ENCODE peak calls at places on chromosomes 2 and 18, in six cellular contexts. R is iPS DF 6.9, F is ascending aorta, Y is cardiac muscle cell, B is GM23248, A is left ventricle myocardium inferior. X is an unnamed sample. For H3K27me3, the result is how much of the 10 kb centered on the place peaks cover.

GRCh38 chr18:64097497-64097896 is 51.4 kb downstream of the LINC00305 start:
- DNase-seq in R (no peak), F (no peak), Y (no peak), B (peak), A (no peak), X (no peak)

GRCh38 chr2:23480991-23481797 is 96.2 kb downstream of the KLHL29 start:
- DNase-seq in R (peak), F (no peak), Y (peak), B (peak), A (no peak), X (peak)

GRCh38 chr2:101307503-101307902 is 998 bp downstream of the RNF149 start:
- DNase-seq in R (no peak), F (no peak), Y (peak), B (peak), A (no peak), X (no peak)

GRCh38 chr18:45993441-45993840 is 26.3 kb upstream of the EPG5 start:
- DNase-seq in R (no peak), F (no peak), Y (peak), B (peak), A (no peak), X (no peak)

GRCh38 chr2:21028021-21028947 is 15.6 kb downstream of the APOB start:
- DNase-seq in R (no peak), F (no peak), Y (no peak), B (no peak), A (no peak), X (no peak)

GRCh38 chr2:231632559-231633142 is 40.0 kb downstream of the TEX44 start:
- DNase-seq in R (no peak), F (no peak), Y (peak), B (peak), A (no peak), X (no peak)

GRCh38 chr2:165055081-165055879 is 100.0 kb upstream of the SLC38A11 start:
- DNase-seq in R (no peak), F (no peak), Y (peak), B (no peak), A (no peak), X (no peak)

GRCh38 chr2:120535081-120535480 is 189.1 kb downstream of the INHBB start:
- DNase-seq in R (no peak), F (no peak), Y (no peak), B (no peak), A (no peak), X (no peak)

GRCh38 chr2:85675427-85675826 is 7.4 kb upstream of the SFTPB start:
- DNase-seq in R (no peak), F (peak), Y (no peak), B (no peak), A (no peak), X (no peak)

GRCh38 chr2:3659447-3660432 is 1.7 kb downstream of the ALLC start:
- DNase-seq in R (no peak), F (no peak), Y (peak), B (no peak), A (peak), X (no peak)

GRCh38 chr18:11981633-11982366 is 493 bp downstream of the IMPA2 start:
- DNase-seq in R (no peak), F (peak), Y (peak), B (peak), A (peak), X (peak)

GRCh38 chr2:233830111-233830760 is 24.1 kb downstream of the HJURP start:
- DNase-seq in R (no peak), F (no peak), Y (no peak), B (no peak), A (no peak), X (no peak)

GRCh38 chr18:47767699-47768098 is 162.8 kb downstream of the SMAD2 start:
- DNase-seq in R (no peak), F (no peak), Y (no peak), B (no peak), A (no peak), X (no peak)

GRCh38 chr2:134207589-134208209 is 46.2 kb upstream of the MGAT5 start:
- DNase-seq in R (no peak), F (peak), Y (peak), B (peak), A (peak), X (peak)

GRCh38 chr18:7740815-7741214 is 173.7 kb downstream of the PTPRM start:
- DNase-seq in R (no peak), F (no peak), Y (no peak), B (no peak), A (no peak), X (peak)

GRCh38 chr2:109411648-109412325 is 202.0 kb downstream of the SEPTIN10 start:
- DNase-seq in R (no peak), F (no peak), Y (no peak), B (no peak), A (no peak), X (no peak)

GRCh38 chr18:79123948-79124347 is 54.8 kb downstream of the ATP9B start:
- DNase-seq in R (no peak), F (no peak), Y (no peak), B (peak), A (no peak), X (no peak)

GRCh38 chr2:4869154-4869553 is 823.0 kb upstream of the SOX11 start:
- DNase-seq in R (no peak), F (no peak), Y (no peak), B (no peak), A (no peak), X (no peak)

GRCh38 chr2:63856302-63856600 is 14.6 kb downstream of the UGP2 start:
- DNase-seq in R (no peak), F (no peak), Y (no peak), B (no peak), A (no peak), X (no peak)

GRCh38 chr2:98658816-98659486 is 50.6 kb downstream of the UNC50 start:
- DNase-seq in R (no peak), F (no peak), Y (no peak), B (no peak), A (no peak), X (no peak)

GRCh38 chr2:151206446-151206968 is 55.2 kb downstream of the RBM43 start:
- DNase-seq in R (no peak), F (no peak), Y (no peak), B (no peak), A (no peak), X (no peak)

GRCh38 chr2:221780281-221780688 is 208.2 kb upstream of the EPHA4 start:
- DNase-seq in R (no peak), F (no peak), Y (peak), B (peak), A (no peak), X (no peak)

GRCh38 chr2:31219131-31219969 is 2.0 kb upstream of the CAPN14 start:
- DNase-seq in R (no peak), F (no peak), Y (no peak), B (no peak), A (no peak), X (no peak)

GRCh38 chr2:235523486-235524150 is 29.8 kb downstream of the AGAP1 start:
- DNase-seq in R (no peak), F (no peak), Y (no peak), B (no peak), A (no peak), X (no peak)

GRCh38 chr2:86703704-86704370 is 16.3 kb upstream of the RMND5A start:
- DNase-seq in R (no peak), F (no peak), Y (peak), B (peak), A (peak), X (no peak)

GRCh38 chr2:120470717-120471060 is 124.8 kb downstream of the INHBB start:
- DNase-seq in R (no peak), F (peak), Y (no peak), B (peak), A (no peak), X (no peak)

GRCh38 chr2:192070099-192070498 is 124.6 kb downstream of the TMEFF2 start:
- DNase-seq in R (no peak), F (no peak), Y (peak), B (peak), A (no peak), X (no peak)

GRCh38 chr18:269480-270090 is 1.7 kb upstream of the THOC1 start:
- DNase-seq in R (no peak), F (no peak), Y (no peak), B (no peak), A (no peak), X (no peak)

GRCh38 chr2:230847883-230848388 is 16.8 kb upstream of the ITM2C start:
- DNase-seq in R (no peak), F (peak), Y (peak), B (peak), A (peak), X (peak)

GRCh38 chr2:37573406-37573805 is 98.0 kb downstream of the CDC42EP3 start:
- DNase-seq in R (no peak), F (no peak), Y (no peak), B (peak), A (no peak), X (no peak)

GRCh38 chr18:8389391-8390340 is 219.6 kb upstream of the RAB12 start:
- DNase-seq in R (peak), F (no peak), Y (peak), B (peak), A (peak), X (peak)

GRCh38 chr2:47079515-47080412 is 75.3 kb downstream of the STPG4 start:
- DNase-seq in R (no peak), F (no peak), Y (no peak), B (peak), A (no peak), X (peak)

GRCh38 chr2:183207110-183207509 is 82.9 kb downstream of the NUP35 start:
- DNase-seq in R (no peak), F (no peak), Y (peak), B (peak), A (no peak), X (no peak)

GRCh38 chr2:83565231-83566025 is 893.7 kb downstream of the SUCLG1 start:
- DNase-seq in R (no peak), F (no peak), Y (no peak), B (no peak), A (no peak), X (no peak)

GRCh38 chr2:110718990-110719389 is 13.4 kb upstream of the ACOXL start:
- DNase-seq in R (no peak), F (no peak), Y (peak), B (peak), A (no peak), X (no peak)
- H3K27me3 ChIP-seq in R (under half), F (under half), Y (under half), B (half or more), A (under half), X (under half)

GRCh38 chr2:117851969-117852368 is 37.5 kb downstream of the DDX18 start:
- DNase-seq in R (no peak), F (no peak), Y (no peak), B (no peak), A (no peak), X (no peak)
- H3K27me3 ChIP-seq in R (under half), F (under half), Y (half or more), B (under half), A (half or more), X (under half)

GRCh38 chr2:239903210-239903609 is 121.9 kb downstream of the NDUFA10 start:
- DNase-seq in R (no peak), F (no peak), Y (no peak), B (no peak), A (no peak), X (peak)

GRCh38 chr2:239904496-239904895 is 120.6 kb downstream of the NDUFA10 start:
- DNase-seq in R (no peak), F (no peak), Y (no peak), B (no peak), A (no peak), X (no peak)

GRCh38 chr2:239905884-239906654 is 119.1 kb downstream of the NDUFA10 start:
- DNase-seq in R (no peak), F (no peak), Y (no peak), B (no peak), A (no peak), X (no peak)

GRCh38 chr2:239903803-239904202 is 121.3 kb downstream of the NDUFA10 start:
- DNase-seq in R (no peak), F (no peak), Y (no peak), B (no peak), A (no peak), X (peak)

DNA sequence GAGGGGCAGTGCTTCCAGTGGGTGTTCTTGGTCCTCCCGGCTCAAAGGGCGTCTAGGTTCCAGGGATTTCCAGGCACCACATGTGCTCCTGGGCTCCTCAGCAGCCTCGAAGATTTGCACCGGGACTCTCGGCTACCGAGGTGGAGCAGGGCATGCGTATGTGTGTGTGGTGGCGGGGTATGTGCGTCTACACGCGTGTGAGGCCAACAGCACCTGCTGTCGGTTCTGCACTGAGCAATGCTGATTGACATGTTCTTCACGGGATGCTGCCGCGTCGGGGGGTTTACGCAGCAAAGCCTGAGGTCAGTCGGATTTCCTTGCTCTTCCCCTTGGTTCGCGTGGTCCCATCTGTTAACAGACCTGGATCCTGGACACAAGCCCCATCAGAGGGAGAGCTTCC is 119.8 kb downstream of the NDUFA10 start:
- DNase-seq in R (no peak), F (no peak), Y (no peak), B (no peak), A (no peak), X (peak)
- H3K27me3 ChIP-seq in R (under half), F (under half), Y (under half), B (under half), A (under half), X (under half)

GRCh38 chr18:62602706-62603105 is 79.9 kb downstream of the ZCCHC2 start:
- DNase-seq in R (no peak), F (no peak), Y (no peak), B (no peak), A (no peak), X (no peak)
- H3K27me3 ChIP-seq in R (under half), F (under half), Y (under half), B (under half), A (under half), X (under half)

DNA sequence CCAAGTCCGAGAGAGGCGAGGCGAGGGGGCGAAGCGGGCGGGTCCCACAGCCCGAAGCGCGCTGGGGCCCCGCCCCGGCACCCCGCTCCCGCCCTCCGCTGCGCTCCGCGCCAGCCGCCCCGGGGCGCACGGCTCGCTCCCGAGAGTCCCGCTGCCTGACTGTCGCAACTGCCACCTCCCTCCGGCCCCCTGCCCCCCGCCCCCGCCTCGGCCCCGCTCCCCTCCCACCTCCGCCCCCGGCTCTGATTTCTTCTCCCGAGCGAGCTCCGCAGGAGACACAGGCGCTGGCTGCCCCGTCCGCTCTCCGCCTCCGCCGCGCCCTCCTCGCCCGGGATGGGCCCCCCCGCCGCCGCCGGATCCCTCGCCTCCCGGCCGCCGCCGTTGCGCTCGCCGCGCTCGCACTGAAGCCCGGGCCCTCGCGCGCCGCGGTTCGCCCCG is at the start of gene WNT6:
- DNase-seq in R (no peak), F (no peak), Y (no peak), B (peak), A (no peak), X (peak)
- H3K27me3 ChIP-seq in R (half or more), F (under half), Y (half or more), B (half or more), A (half or more), X (half or more)

GRCh38 chr2:26850002-26850431 is 2.1 kb downstream of the DPYSL5 start:
- DNase-seq in R (no peak), F (no peak), Y (no peak), B (no peak), A (no peak), X (peak)

GRCh38 chr2:26855516-26855915 is 7.6 kb downstream of the DPYSL5 start:
- DNase-seq in R (no peak), F (no peak), Y (no peak), B (no peak), A (no peak), X (no peak)

GRCh38 chr2:26854283-26854827 is 6.4 kb downstream of the DPYSL5 start:
- DNase-seq in R (no peak), F (no peak), Y (no peak), B (no peak), A (no peak), X (no peak)

GRCh38 chr2:26850565-26850964 is 2.6 kb downstream of the DPYSL5 start:
- DNase-seq in R (no peak), F (no peak), Y (no peak), B (no peak), A (no peak), X (no peak)

DNA sequence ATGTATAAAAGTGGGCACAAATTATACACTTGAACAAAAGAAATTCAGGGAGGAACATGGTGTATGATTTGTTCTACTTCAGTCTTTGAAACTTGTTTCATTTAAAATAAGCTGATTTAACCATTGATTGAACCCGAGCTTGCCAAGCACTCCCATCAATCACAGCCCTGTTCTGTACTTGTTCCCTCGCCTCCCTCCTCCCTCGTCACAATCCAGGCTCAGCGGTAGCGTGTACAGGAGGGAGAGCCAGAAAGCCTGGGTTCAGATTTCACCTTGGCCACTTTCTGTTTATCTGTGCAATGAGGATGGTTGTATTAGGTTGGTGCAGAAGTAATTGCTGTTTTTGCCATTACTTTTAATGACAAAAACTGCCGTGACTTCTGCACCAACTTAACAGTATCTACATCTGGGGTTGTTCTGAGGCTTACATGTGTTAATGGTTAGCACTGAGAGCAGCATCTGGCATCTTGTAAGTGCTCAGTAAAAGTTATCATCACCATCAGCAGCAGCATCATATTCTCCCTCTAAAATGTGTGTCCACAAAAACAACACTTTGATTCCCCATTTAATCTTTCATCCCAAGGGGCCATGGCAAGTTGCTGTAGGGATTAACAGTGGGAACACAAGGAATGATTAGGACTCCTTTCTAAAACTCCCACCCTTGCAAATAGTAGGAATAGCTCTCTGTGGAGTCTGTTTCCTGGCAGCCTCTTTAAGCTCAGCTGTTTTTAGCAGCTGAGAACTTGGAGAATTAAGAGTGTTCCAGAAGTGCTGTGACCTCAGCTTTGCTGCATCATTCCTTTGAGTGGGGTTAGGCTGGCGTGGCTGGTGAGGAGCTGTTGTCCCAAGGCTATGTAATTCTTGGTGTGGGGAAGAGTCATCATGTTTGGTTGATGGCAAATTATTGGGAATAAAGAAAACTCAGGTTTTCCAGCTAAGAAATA is 4.7 kb downstream of the DPYSL5 start:
- DNase-seq in R (no peak), F (no peak), Y (no peak), B (peak), A (no peak), X (no peak)
- H3K27me3 ChIP-seq in R (under half), F (under half), Y (half or more), B (half or more), A (half or more), X (half or more)

DNA sequence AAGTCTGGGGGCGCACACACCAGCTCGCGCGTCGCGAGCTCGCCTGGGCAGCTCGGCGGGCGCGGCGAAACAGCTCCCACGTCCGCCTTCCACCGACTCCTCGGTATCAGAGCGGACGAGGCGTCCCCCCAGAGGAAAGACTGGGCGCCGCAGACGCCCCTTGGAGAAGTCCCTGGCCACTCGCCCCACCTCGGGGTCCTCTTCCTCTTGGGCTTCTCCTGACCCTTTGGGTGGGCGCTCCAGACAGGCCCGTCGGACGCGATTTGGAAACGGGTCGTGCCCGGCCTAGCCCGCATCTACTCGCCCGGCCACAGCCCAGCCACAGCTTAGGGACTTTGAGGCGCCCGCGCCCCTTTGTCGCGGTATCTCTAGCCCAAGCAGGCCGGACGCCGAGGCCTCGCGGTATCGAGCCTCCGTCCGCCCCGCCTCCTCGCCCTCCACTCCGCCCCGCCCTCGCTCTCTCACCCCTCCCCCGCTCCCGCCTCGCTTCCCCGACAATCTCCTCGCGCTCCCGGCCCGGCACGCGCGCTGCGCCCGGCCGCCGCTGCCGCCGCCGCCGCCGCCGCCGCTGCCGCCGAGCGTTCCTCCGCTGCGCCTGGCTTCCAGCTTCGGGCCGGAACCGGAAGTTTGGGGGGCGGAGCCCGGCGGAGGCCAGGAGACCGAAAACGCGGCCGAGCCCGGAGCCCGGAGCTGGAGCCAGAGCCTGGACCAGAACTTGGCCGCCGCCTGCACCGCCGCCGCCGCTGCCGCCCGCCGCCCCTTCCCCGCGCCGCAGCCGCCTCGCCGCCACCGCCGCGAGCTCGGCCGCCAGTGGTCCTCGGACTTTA is 752 bp upstream of the ACVR2A start:
- DNase-seq in R (peak), F (peak), Y (peak), B (peak), A (peak), X (peak)
- H3K27me3 ChIP-seq in R (under half), F (under half), Y (under half), B (under half), A (under half), X (under half)

DNA sequence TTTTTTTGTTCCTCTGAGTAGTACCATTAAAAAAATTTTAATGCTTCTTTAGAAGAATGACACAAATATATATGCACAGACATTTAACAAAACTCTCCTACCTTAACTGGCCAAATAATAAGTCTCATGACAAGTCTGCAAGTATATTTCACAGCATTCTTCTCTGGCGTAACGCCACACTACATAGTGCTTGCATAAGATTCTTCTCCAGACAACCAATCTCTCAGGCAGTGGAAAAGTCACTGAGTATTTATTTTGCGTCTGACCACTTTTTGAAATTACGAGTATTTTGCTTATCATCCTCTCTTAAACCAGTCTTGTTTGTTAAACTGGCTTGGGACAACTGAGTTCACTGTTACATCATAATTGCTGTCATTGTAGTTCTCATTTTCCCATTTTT is 749.2 kb downstream of the ADCYAP1 start:
- DNase-seq in R (no peak), F (no peak), Y (no peak), B (no peak), A (no peak), X (no peak)
- H3K27me3 ChIP-seq in R (under half), F (under half), Y (under half), B (under half), A (under half), X (under half)

X was measured in H7.